ENCODE peak calls at places on chromosomes 5 and 9, in nine cellular contexts. I is ovary; O is adrenal gland; S is uterus; D is heart right ventricle; E is CD8-positive, alpha-beta memory T cell; C is cardiac muscle cell; T is PC-9; M is OCI-LY7. P is an unnamed sample.

GRCh38 chr9:124190761-124191160 is 67.0 kb upstream of the NEK6 start:
- DNase-seq in I (no peak), O (no peak), S (no peak), D (no peak), E (no peak), C (no peak), T (no peak), M (no peak), P (no peak)

GRCh38 chr5:158814521-158814920 is 285.2 kb downstream of the EBF1 start:
- DNase-seq in I (no peak), O (no peak), S (no peak), D (no peak), E (no peak), C (no peak), T (no peak), M (no peak), P (no peak)

GRCh38 chr5:179152941-179153340 is 92.8 kb downstream of the ZNF354C start:
- DNase-seq in I (peak; percentile 26), O (peak; percentile 9), S (no peak), D (no peak), E (no peak), C (no peak), T (no peak), M (no peak), P (no peak)

GRCh38 chr5:145708169-145708568 is 127.0 kb downstream of the PRELID2 start:
- DNase-seq in I (no peak), O (no peak), S (no peak), D (no peak), E (no peak), C (no peak), T (no peak), M (no peak), P (no peak)

GRCh38 chr5:145062280-145062679 is 772.9 kb downstream of the PRELID2 start:
- DNase-seq in I (no peak), O (no peak), S (no peak), D (no peak), E (no peak), C (no peak), T (no peak), M (no peak), P (no peak)

GRCh38 chr5:173794901-173795416 is 93.2 kb upstream of the CPEB4 start:
- DNase-seq in I (no peak), O (no peak), S (no peak), D (no peak), E (no peak), C (no peak), T (no peak), M (peak; percentile 46), P (no peak)

GRCh38 chr9:107755267-107755666 is 265.7 kb upstream of the KLF4 start:
- DNase-seq in I (no peak), O (peak; percentile 69), S (no peak), D (no peak), E (no peak), C (no peak), T (peak; percentile 85), M (no peak), P (no peak)

GRCh38 chr5:134609232-134609851 is 23.3 kb downstream of the SAR1B start:
- DNase-seq in I (no peak), O (no peak), S (no peak), D (no peak), E (no peak), C (no peak), T (no peak), M (no peak), P (no peak)

GRCh38 chr5:76427481-76428140 is 24.5 kb downstream of the IQGAP2 start:
- DNase-seq in I (no peak), O (no peak), S (no peak), D (no peak), E (no peak), C (no peak), T (no peak), M (no peak), P (no peak)

GRCh38 chr9:86287013-86287412 is 4.7 kb upstream of the ISCA1 start:
- DNase-seq in I (no peak), O (peak; percentile 39), S (no peak), D (no peak), E (no peak), C (peak; percentile 49), T (no peak), M (peak; percentile 78), P (no peak)

GRCh38 chr9:132008184-132008781 is 71.4 kb downstream of the MED27 start:
- DNase-seq in I (no peak), O (no peak), S (no peak), D (no peak), E (no peak), C (no peak), T (no peak), M (no peak), P (no peak)

GRCh38 chr5:53037141-53037859 is 48.1 kb downstream of the ITGA2 start:
- DNase-seq in I (no peak), O (no peak), S (no peak), D (no peak), E (no peak), C (no peak), T (peak; percentile 33), M (no peak), P (no peak)

GRCh38 chr5:55418994-55419991 is 111.5 kb downstream of the MTREX start:
- DNase-seq in I (no peak), O (no peak), S (no peak), D (no peak), E (no peak), C (peak; percentile 59), T (no peak), M (no peak), P (no peak)

DNA sequence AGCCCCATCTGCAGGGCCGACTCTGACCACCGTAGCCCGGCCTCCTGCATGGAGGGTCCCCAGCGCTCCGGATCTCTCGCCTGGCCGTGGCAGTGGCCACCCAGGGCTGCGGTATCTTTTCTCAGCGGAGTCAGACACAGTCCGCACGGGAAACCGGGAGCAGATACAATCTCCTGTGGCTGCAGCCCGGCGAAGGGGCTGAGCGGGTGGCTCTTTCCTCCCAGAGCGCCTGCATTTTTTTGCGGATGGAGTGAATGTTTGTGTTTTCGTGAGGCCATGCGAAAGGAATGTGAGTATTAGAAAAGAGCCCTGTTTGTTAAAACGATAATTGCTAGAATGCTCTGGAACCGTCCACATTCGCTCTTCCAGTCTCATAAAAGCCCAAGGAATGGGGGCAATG is 53.4 kb upstream of the PTCH1 start:
- DNase-seq in I (no peak), O (no peak), S (no peak), D (no peak), E (no peak), C (no peak), T (no peak), M (no peak), P (no peak)
- H3K27ac ChIP-seq in I (no peak overlapping the region), O (no peak overlapping the region), S (no peak overlapping the region), D (no peak overlapping the region), E (no peak overlapping the region), C (no peak overlapping the region), T (no peak overlapping the region), M (no peak overlapping the region), P (no peak overlapping the region)

GRCh38 chr9:486156-486555 is 271.5 kb downstream of the DOCK8 start:
- DNase-seq in I (no peak), O (no peak), S (no peak), D (no peak), E (no peak), C (no peak), T (no peak), M (no peak), P (no peak)
- H3K4me1 ChIP-seq in I (no peaks in the 10 kb centered on the region), O (no peaks in the 10 kb centered on the region), S (no peaks in the 10 kb centered on the region), D (no peaks in the 10 kb centered on the region), E (no peaks in the 10 kb centered on the region), C (no peaks in the 10 kb centered on the region), T (peaks cover 15% of the 10 kb centered on the region), M (no peaks in the 10 kb centered on the region), P (no peaks in the 10 kb centered on the region)

DNA sequence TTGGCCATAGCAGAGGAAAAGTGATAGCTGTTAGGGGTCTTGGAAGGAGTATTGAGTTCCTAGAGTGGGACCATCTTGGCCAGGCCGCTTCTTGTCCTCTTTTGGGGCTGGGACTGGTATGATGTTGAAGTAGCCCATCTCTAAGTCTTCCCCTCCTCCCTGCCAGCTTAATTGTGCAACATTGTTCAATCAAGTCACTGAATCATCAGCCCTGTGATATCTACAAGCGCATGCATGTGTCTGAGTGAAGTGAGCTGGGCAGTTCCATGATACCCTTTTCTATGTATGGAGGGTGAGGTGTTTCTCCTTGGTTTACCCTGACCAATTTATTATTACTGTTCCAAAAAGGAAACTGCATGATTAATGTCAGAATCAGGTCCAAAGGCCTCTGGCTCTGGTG is 112.2 kb downstream of the C9orf152 start:
- DNase-seq in I (no peak), O (no peak), S (no peak), D (no peak), E (no peak), C (no peak), T (no peak), M (no peak), P (no peak)
- H3K27ac ChIP-seq in I (no peak overlapping the region), O (no peak overlapping the region), S (no peak overlapping the region), D (peak overlapping the region; percentile 48), E (no peak overlapping the region), C (no peak overlapping the region), T (no peak overlapping the region), M (no peak overlapping the region), P (no peak overlapping the region)

DNA sequence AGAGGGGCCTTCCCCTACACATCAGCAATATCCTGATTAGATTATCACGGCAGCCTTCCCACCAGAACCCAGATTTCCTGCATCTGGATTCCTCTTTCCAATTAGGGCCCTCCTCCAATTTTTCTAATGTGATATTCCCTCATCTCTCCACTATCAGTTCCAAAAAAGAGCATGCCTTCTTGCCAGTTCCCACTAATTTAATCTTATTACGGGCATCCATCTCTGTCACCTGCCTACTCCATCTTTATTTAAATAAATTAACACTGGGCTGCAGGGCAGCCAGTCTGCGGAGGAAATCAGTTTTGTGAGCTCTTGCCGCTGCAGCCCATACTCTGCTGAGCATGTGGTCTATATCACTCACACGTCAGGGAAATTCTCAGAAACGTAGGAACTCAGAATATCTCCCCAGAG is 16.6 kb upstream of the FBP2 start:
- DNase-seq in I (no peak), O (no peak), S (no peak), D (no peak), E (no peak), C (peak; percentile 36), T (no peak), M (no peak), P (no peak)
- H3K4me1 ChIP-seq in I (no peaks in the 10 kb centered on the region), O (peaks cover 7% of the 10 kb centered on the region), S (no peaks in the 10 kb centered on the region), D (no peaks in the 10 kb centered on the region), E (peaks cover 7% of the 10 kb centered on the region), C (peaks cover 20% of the 10 kb centered on the region), T (no peaks in the 10 kb centered on the region), M (peaks cover 50% of the 10 kb centered on the region), P (no peaks in the 10 kb centered on the region)

GRCh38 chr5:138488481-138488945 is 23.2 kb downstream of the EGR1 start:
- DNase-seq in I (no peak), O (no peak), S (no peak), D (no peak), E (no peak), C (no peak), T (peak; percentile 48), M (no peak), P (no peak)
- H3K27ac ChIP-seq in I (no peak overlapping the region), O (no peak overlapping the region), S (no peak overlapping the region), D (no peak overlapping the region), E (no peak overlapping the region), C (no peak overlapping the region), T (no peak overlapping the region), M (no peak overlapping the region), P (no peak overlapping the region)

P was measured in left ventricle myocardium inferior.